ENCODE peak calls at places on chromosomes 2 and 18, in seven cellular contexts. V, N, P, O, Q, S and T are unnamed samples.

GRCh38 chr2:230589497-230590015 is 123.1 kb upstream of the CAB39 start:
- DNase-seq in N (no peak), O (no peak), P (no peak), Q (no peak), V (no peak), S (no peak), T (no peak)

GRCh38 chr2:218238896-218239295 is 21.9 kb downstream of the ARPC2 start:
- DNase-seq in P (no peak), S (no peak), O (no peak), N (no peak), V (no peak), Q (no peak), T (no peak)

GRCh38 chr2:61011649-61012048 is 5.9 kb upstream of the PEX13 start:
- DNase-seq in S (no peak), N (peak), O (peak), V (no peak), Q (no peak), P (no peak), T (peak)

GRCh38 chr2:128372621-128373341 is 54.1 kb upstream of the HS6ST1 start:
- DNase-seq in V (no peak), N (peak), S (peak), O (no peak), Q (no peak), P (peak), T (no peak)

GRCh38 chr2:134232868-134233732 is 20.8 kb upstream of the MGAT5 start:
- DNase-seq in N (no peak), Q (no peak), S (no peak), V (no peak), O (no peak), P (no peak), T (peak)

GRCh38 chr2:48444404-48444803 is 85.5 kb upstream of the STON1 start:
- DNase-seq in V (no peak), N (no peak), Q (no peak), P (no peak), S (no peak), O (no peak), T (no peak)

GRCh38 chr2:143398701-143399260 is 269.6 kb downstream of the ARHGAP15 start:
- DNase-seq in O (no peak), N (no peak), S (no peak), P (no peak), Q (no peak), V (no peak), T (no peak)

GRCh38 chr2:161844845-161845244 is 220.6 kb downstream of the SLC4A10 start:
- DNase-seq in V (no peak), N (no peak), P (no peak), Q (no peak), O (no peak), S (no peak), T (no peak)

GRCh38 chr18:61924550-61924949 is 31.7 kb upstream of the RNF152 start:
- DNase-seq in O (no peak), V (no peak), Q (no peak), N (no peak), S (no peak), P (no peak), T (no peak)

GRCh38 chr2:152557273-152557879 is 159.9 kb downstream of the PRPF40A start:
- DNase-seq in P (no peak), S (no peak), V (no peak), O (no peak), N (no peak), Q (no peak), T (no peak)

GRCh38 chr18:24827500-24827899 is 367.1 kb downstream of the HRH4 start:
- DNase-seq in Q (no peak), O (peak), V (no peak), P (no peak), N (no peak), S (no peak), T (no peak)

GRCh38 chr2:204140258-204140657 is 203.7 kb downstream of the ICOS start:
- DNase-seq in S (no peak), O (no peak), Q (no peak), N (no peak), P (no peak), V (no peak), T (no peak)

GRCh38 chr2:190812506-190813294 is 67.9 kb upstream of the GLS start:
- DNase-seq in Q (no peak), O (peak), S (no peak), P (no peak), N (no peak), V (no peak), T (peak)

GRCh38 chr2:86785456-86785855 is 5.3 kb downstream of the CD8A start:
- DNase-seq in Q (no peak), N (no peak), P (peak), V (no peak), S (no peak), O (no peak), T (no peak)

GRCh38 chr2:165173215-165173614 is 30.6 kb downstream of the SCN3A start:
- DNase-seq in S (no peak), P (no peak), Q (no peak), O (no peak), V (no peak), N (no peak), T (no peak)

GRCh38 chr2:119377266-119377972 is 10.6 kb downstream of the DBI start:
- DNase-seq in V (no peak), P (peak), O (no peak), Q (no peak), S (no peak), N (no peak), T (no peak)

GRCh38 chr2:219344756-219345458 is 12.4 kb upstream of the RESP18 start:
- DNase-seq in N (peak), Q (peak), S (no peak), V (no peak), P (no peak), O (peak), T (peak)

DNA sequence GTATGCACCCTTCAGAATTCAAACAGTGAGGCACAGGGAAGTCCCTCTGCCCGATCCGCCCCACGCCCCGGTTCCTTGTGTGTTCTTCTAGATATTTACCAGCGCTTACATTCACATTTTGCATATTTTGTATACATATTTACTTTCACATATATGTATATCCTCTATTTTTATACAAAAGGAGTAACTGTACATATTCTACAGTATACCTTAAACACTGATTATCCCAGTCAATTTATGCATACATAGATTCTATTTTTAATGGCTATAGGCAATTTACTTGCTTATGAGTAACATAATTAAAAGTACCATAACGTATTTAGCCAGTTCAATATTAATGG is 309 bp upstream of the DUSP11 start:
- DNase-seq in Q (no peak), V (no peak), N (no peak), S (no peak), P (no peak), O (no peak), T (no peak)
- TF ChIP-seq CTCF in Q (peak), V (no peak), N (no peak), S (no peak), P (no peak), O (no peak), T (no peak)

GRCh38 chr2:191869178-191869577 is 22.3 kb upstream of the CAVIN2 start:
- DNase-seq in S (no peak), V (no peak), N (no peak), P (no peak), Q (no peak), O (no peak), T (peak)
- TF ChIP-seq CTCF in S (no peak), V (no peak), N (no peak), P (no peak), Q (peak), O (peak), T (peak)

GRCh38 chr18:68660355-68661183 is 54.3 kb downstream of the TMX3 start:
- DNase-seq in P (no peak), S (no peak), Q (no peak), V (no peak), O (peak), N (no peak), T (peak)
- TF ChIP-seq CTCF in P (peak), S (peak), Q (peak), V (no peak), O (peak), N (peak), T (peak)

GRCh38 chr18:51541230-51541629 is 343.7 kb upstream of the MEX3C start:
- DNase-seq in V (no peak), S (no peak), Q (no peak), P (no peak), N (no peak), O (no peak), T (no peak)

GRCh38 chr18:51531496-51531895 is 334.0 kb upstream of the MEX3C start:
- DNase-seq in O (no peak), P (no peak), Q (no peak), S (no peak), V (no peak), N (no peak), T (no peak)

GRCh38 chr18:51540562-51540961 is 343.1 kb upstream of the MEX3C start:
- DNase-seq in O (no peak), Q (no peak), S (no peak), V (no peak), P (no peak), N (no peak), T (no peak)

GRCh38 chr18:51537487-51537886 is 340.0 kb upstream of the MEX3C start:
- DNase-seq in S (no peak), N (no peak), Q (peak), O (no peak), V (no peak), P (no peak), T (peak)
- TF ChIP-seq CTCF in S (peak), N (no peak), Q (peak), O (no peak), V (no peak), P (no peak), T (peak)

GRCh38 chr18:53687002-53687401 is 537.5 kb downstream of the MBD2 start:
- DNase-seq in P (no peak), S (no peak), V (no peak), O (no peak), N (no peak), Q (no peak), T (no peak)
- TF ChIP-seq CTCF in P (no peak), S (no peak), V (no peak), O (peak), N (no peak), Q (no peak), T (peak)

GRCh38 chr2:167570370-167570769 is 677.0 kb downstream of the STK39 start:
- DNase-seq in O (no peak), Q (no peak), N (no peak), S (no peak), P (no peak), V (no peak), T (no peak)

DNA sequence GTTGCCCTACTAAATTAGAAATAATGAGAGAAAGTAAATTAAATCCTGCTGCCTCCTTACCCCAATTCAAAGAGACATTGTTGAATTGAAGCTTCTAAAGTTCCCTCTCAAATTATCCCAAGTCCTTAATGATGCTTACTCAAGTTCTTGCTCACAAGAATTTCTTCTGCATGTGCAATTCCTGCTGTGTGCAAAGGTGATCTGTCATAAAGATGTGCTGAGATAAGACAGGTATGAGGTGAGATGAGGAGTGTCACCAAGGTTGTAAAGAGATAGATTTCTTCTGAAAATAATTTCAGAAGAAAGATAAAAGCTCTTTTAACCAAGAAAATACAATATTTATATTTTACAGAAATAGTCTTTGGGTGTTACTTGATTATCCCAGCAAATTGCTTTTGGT is 674.5 kb downstream of the STK39 start:
- DNase-seq in O (no peak), V (no peak), N (no peak), S (no peak), Q (no peak), P (no peak), T (no peak)
- TF ChIP-seq CTCF in O (no peak), V (no peak), N (no peak), S (no peak), Q (no peak), P (no peak), T (no peak)

DNA sequence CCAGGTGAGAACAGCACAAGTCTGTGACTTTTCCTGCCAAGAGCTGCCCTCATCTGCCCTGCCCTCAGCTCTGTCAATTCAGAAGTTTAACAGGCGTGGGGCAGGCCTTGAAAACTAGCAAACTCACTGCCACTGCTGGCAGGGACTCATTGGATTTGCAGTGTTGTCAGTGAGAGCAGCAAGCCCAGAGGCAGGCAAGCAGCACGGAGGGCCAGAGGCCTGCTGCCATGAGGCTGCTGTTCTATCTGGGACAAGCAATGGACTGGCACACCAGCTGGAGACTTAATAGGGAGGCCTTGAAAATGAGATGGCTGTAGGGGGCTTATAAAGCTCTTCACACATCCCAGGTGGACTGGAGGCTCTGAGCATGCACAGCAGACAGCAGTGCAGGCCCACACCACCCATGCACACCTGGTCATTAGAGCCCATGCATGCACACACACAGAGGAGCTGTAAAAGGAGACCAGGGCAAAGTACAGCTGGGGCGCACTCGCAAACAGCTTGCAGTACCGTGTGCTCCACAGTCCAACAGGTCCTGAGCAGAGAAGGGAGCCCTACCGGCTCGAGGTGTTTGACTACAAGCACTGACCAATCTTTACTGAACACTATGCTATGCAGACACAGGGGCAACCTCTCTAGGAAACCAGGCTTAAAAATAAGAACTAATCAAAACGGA is 28.7 kb downstream of the MGAT4A start:
- DNase-seq in N (peak), V (no peak), Q (peak), S (no peak), O (no peak), P (no peak), T (no peak)
- TF ChIP-seq CTCF in N (no peak), V (no peak), Q (no peak), S (no peak), O (no peak), P (no peak), T (no peak)

GRCh38 chr2:177622516-177622915 is 229.9 kb downstream of the AGPS start:
- DNase-seq in O (no peak), Q (no peak), N (no peak), P (no peak), S (no peak), V (no peak), T (peak)
- TF ChIP-seq CTCF in O (no peak), Q (no peak), N (peak), P (no peak), S (no peak), V (no peak), T (peak)